ENCODE peak calls at places on chromosomes 13 and 19, in six cellular contexts. I is psoas muscle; B is CD8-positive, alpha-beta T cell; K is fibroblast of lung; M is mesendoderm; T is naive thymus-derived CD4-positive, alpha-beta T cell. C is an unnamed sample.

GRCh38 chr19:35780717-35781116 is 5.4 kb downstream of the ARHGAP33 start:
- DNase-seq in I (no peak), B (no peak), K (no peak), T (no peak), M (no peak), C (no peak)

GRCh38 chr13:100235311-100235901 is 146.5 kb downstream of the PCCA start:
- DNase-seq in M (peak; percentile 50), T (no peak), K (peak; percentile 43), I (no peak), B (no peak), C (peak; percentile 82)

GRCh38 chr13:79482271-79482970 is 1.5 kb downstream of the NDFIP2 start:
- DNase-seq in M (no peak), I (no peak), K (peak; percentile 55), B (no peak), T (no peak), C (peak; percentile 55)

GRCh38 chr19:5910638-5910907 is 3.5 kb upstream of the CAPS start:
- DNase-seq in M (no peak), B (no peak), I (no peak), K (no peak), T (no peak), C (no peak)

GRCh38 chr13:67369895-67370660 is 139.9 kb upstream of the PCDH9 start:
- DNase-seq in T (no peak), M (peak; percentile 47), I (no peak), B (no peak), K (peak; percentile 97), C (peak; percentile 86)

GRCh38 chr13:53784331-53784730 is 755.7 kb downstream of the OLFM4 start:
- DNase-seq in B (no peak), K (no peak), T (no peak), I (no peak), M (no peak), C (no peak)

GRCh38 chr19:4115050-4115817 is 8.7 kb downstream of the MAP2K2 start:
- DNase-seq in K (no peak), I (no peak), B (peak; percentile 81), M (no peak), T (no peak), C (no peak)

GRCh38 chr19:40143612-40144011 is 47.6 kb upstream of the MAP3K10 start:
- DNase-seq in I (no peak), T (no peak), M (no peak), B (peak; percentile 56), K (no peak), C (no peak)

GRCh38 chr13:81929988-81930387 is 1589.1 kb upstream of the SPRY2 start:
- DNase-seq in T (no peak), M (peak; percentile 88), K (peak; percentile 6), I (no peak), B (no peak), C (peak; percentile 78)

GRCh38 chr19:932647-933552 is 7.1 kb downstream of the ARID3A start:
- DNase-seq in T (no peak), I (peak; percentile 83), M (no peak), K (peak; percentile 93), B (peak; percentile 72), C (peak; percentile 98)

GRCh38 chr19:10852098-10852800 is 4.0 kb downstream of the C19orf38 start:
- DNase-seq in K (peak; percentile 63), T (no peak), I (no peak), M (peak; percentile 79), B (no peak), C (peak; percentile 46)

GRCh38 chr13:30551194-30551593 is 66.5 kb upstream of the USPL1 start:
- DNase-seq in T (no peak), M (peak; percentile 64), B (no peak), K (no peak), I (no peak), C (peak; percentile 26)

GRCh38 chr19:677601-678380 is 1.6 kb downstream of the FSTL3 start:
- DNase-seq in K (peak; percentile 65), T (no peak), I (peak; percentile 25), M (no peak), B (no peak), C (peak; percentile 27)

GRCh38 chr19:4678881-4679379 is 8.8 kb upstream of the MYDGF start:
- DNase-seq in B (no peak), K (peak; percentile 23), I (peak; percentile 30), T (no peak), M (peak; percentile 94), C (no peak)

GRCh38 chr19:6730153-6730804 is 7.1 kb downstream of the GPR108 start:
- DNase-seq in T (no peak), K (no peak), I (no peak), M (peak; percentile 82), B (no peak), C (no peak)

GRCh38 chr19:12954150-12954962 is 2.7 kb downstream of the GADD45GIP1 start:
- DNase-seq in I (no peak), K (no peak), B (no peak), M (no peak), T (no peak), C (no peak)

GRCh38 chr19:5567971-5568407 is 236 bp upstream of the TINCR start:
- DNase-seq in M (no peak), B (no peak), T (no peak), I (no peak), K (no peak), C (peak; percentile 15)

GRCh38 chr13:99974939-99975561 is 3.5 kb upstream of the ZIC5 start:
- DNase-seq in K (no peak), I (no peak), M (peak; percentile 31), B (no peak), T (no peak), C (no peak)

GRCh38 chr13:97445504-97446187 is 11.7 kb downstream of the RAP2A start:
- DNase-seq in T (no peak), I (no peak), K (no peak), B (no peak), M (no peak), C (no peak)

GRCh38 chr19:38661166-38661565 is 13.7 kb downstream of the ACTN4 start:
- DNase-seq in T (no peak), I (no peak), B (no peak), M (no peak), K (no peak), C (no peak)

GRCh38 chr13:40193290-40194203 is 472.9 kb downstream of the FOXO1 start:
- DNase-seq in M (no peak), B (no peak), T (no peak), K (peak; percentile 54), I (peak; percentile 40), C (no peak)

GRCh38 chr19:46413262-46414031 is at the start of gene CCDC8:
- DNase-seq in M (peak; percentile 99), T (no peak), K (peak; percentile 98), B (no peak), I (peak; percentile 75), C (peak; percentile 90)

GRCh38 chr19:19653597-19654147 is 9.8 kb downstream of the ATP13A1 start:
- DNase-seq in M (no peak), B (no peak), T (no peak), I (no peak), K (no peak), C (no peak)

GRCh38 chr13:39100996-39101751 is 62.9 kb downstream of the NHLRC3 start:
- DNase-seq in T (no peak), K (no peak), B (no peak), M (no peak), I (no peak), C (no peak)

GRCh38 chr13:26348966-26349365 is 95.0 kb downstream of the CDK8 start:
- DNase-seq in K (no peak), B (no peak), T (no peak), I (no peak), M (no peak), C (no peak)

GRCh38 chr13:93552596-93552995 is 326.0 kb downstream of the GPC6 start:
- DNase-seq in M (peak; percentile 73), I (no peak), T (no peak), K (no peak), B (no peak), C (no peak)

GRCh38 chr19:3161453-3161852 is 17.1 kb upstream of the S1PR4 start:
- DNase-seq in K (no peak), I (no peak), T (no peak), B (no peak), M (no peak), C (no peak)

GRCh38 chr19:8387688-8388611 is 2.2 kb upstream of the RAB11B start:
- DNase-seq in I (no peak), M (no peak), T (no peak), B (no peak), K (no peak), C (no peak)

GRCh38 chr19:46022061-46022430 is 807 bp downstream of the PGLYRP1 start:
- DNase-seq in I (no peak), K (no peak), T (no peak), M (no peak), B (no peak), C (no peak)

GRCh38 chr19:8116437-8117293 is 32.7 kb downstream of the FBN3 start:
- DNase-seq in B (no peak), M (no peak), T (no peak), K (no peak), I (no peak), C (no peak)

GRCh38 chr19:41218615-41219507 is at the start of gene AXL:
- DNase-seq in B (no peak), T (no peak), K (peak; percentile 85), M (peak; percentile 96), I (peak; percentile 78), C (peak; percentile 88)

GRCh38 chr19:53333071-53333465 is 481 bp upstream of the ZNF845 start:
- DNase-seq in B (no peak), T (no peak), M (peak; percentile 85), K (peak; percentile 66), I (peak; percentile 29), C (peak; percentile 68)
- H3K4me1 ChIP-seq in B (no peaks in the 10 kb centered on the region), T (peaks cover 5% of the 10 kb centered on the region), M (no peaks in the 10 kb centered on the region), K (no peaks in the 10 kb centered on the region), I (no peaks in the 10 kb centered on the region), C (peaks cover 4% of the 10 kb centered on the region)

DNA sequence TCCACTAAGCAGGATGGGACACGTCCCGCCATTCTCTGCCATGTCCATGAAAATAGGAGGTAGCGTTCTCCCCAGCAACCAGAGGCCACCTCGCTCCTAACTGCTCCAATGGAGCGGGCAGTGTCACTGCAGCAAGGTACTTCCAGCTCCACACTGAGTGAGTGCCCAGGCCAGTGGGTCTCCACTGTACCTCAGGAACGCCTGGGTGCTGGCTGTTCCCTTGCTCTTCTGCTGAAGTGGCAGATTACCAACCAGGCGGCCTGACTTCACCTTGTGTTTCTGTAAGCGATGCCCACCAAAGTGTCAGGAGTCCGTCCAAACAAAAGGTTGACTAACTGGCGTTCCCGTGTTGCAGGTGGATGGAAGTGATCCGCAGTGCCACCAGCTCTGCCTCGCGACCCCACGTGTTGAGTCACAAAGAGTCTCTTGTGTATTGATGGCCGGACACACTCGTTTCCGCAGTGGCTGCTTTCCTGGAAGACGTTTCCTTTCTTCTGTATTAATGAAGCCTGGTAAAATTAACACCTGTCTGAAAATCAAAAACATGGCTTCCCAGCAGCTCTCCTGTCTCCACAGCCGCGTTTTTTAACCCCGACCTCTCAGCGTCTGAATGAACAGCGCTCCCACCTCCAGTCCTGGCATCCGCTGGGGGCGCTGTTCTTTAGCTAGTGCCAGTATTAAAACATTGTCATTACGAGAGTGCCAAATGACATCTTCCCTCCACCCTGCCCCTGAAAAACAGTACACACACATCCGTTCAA is 128.8 kb downstream of the STK24 start:
- DNase-seq in B (no peak), I (no peak), K (no peak), M (peak; percentile 77), T (no peak), C (no peak)
- H3K36me3 ChIP-seq in B (peaks cover 4% of the 10 kb centered on the region), I (peaks cover 40% of the 10 kb centered on the region), K (peaks cover 22% of the 10 kb centered on the region), M (peaks cover 4% of the 10 kb centered on the region), T (peaks cover 6% of the 10 kb centered on the region), C (peaks cover 34% of the 10 kb centered on the region)

GRCh38 chr13:65966991-65967451 is 1263.1 kb downstream of the PCDH9 start:
- DNase-seq in I (no peak), M (peak; percentile 92), B (no peak), T (no peak), K (peak; percentile 36), C (peak; percentile 62)
- H3K4me1 ChIP-seq in I (no peaks in the 10 kb centered on the region), M (no peaks in the 10 kb centered on the region), B (no peaks in the 10 kb centered on the region), T (no peaks in the 10 kb centered on the region), K (no peaks in the 10 kb centered on the region), C (peaks cover 23% of the 10 kb centered on the region)

GRCh38 chr19:54127688-54128440 is 9.7 kb upstream of the CNOT3 start:
- DNase-seq in K (no peak), B (no peak), M (no peak), I (no peak), T (no peak), C (no peak)
- H3K36me3 ChIP-seq in K (peaks cover 25% of the 10 kb centered on the region), B (peaks cover 50% of the 10 kb centered on the region), M (peaks cover 12% of the 10 kb centered on the region), I (peaks cover 93% of the 10 kb centered on the region), T (peaks cover 9% of the 10 kb centered on the region), C (peaks cover 76% of the 10 kb centered on the region)

C was measured in adipocyte.